ENCODE peak calls at places on chromosomes 3 and 15, in six cellular contexts. N is cardiac muscle cell; A is stimulated activated CD4-positive, alpha-beta T cell treated with anti-CD3 and anti-CD28 coated beads, Interleukin-1b, Interleukin-23, amount 100 ng/mL, for 4 hours; E is hippocampal formation; K is Daoy; F is WERI-Rb-1. M is an unnamed sample.

GRCh38 chr15:101152914-101153313 is 98.9 kb downstream of the CHSY1 start:
- DNase-seq in K (no peak), N (no peak), A (no peak), F (peak; percentile 49), E (no peak), M (peak; percentile 30)

GRCh38 chr3:53708001-53708621 is 138.1 kb downstream of the CHDH start:
- DNase-seq in K (no peak), A (no peak), N (peak; percentile 94), E (no peak), F (no peak), M (peak; percentile 86)

GRCh38 chr15:64919721-64920120 is 8.0 kb downstream of the ANKDD1A start:
- DNase-seq in E (no peak), A (no peak), N (no peak), K (no peak), F (no peak), M (no peak)

GRCh38 chr3:153670577-153670976 is 450.6 kb upstream of the ARHGEF26 start:
- DNase-seq in A (no peak), K (no peak), N (no peak), E (no peak), F (no peak), M (no peak)

GRCh38 chr3:189355481-189356201 is 183.9 kb downstream of the TPRG1 start:
- DNase-seq in E (no peak), K (peak; percentile 67), A (peak; percentile 32), N (no peak), F (no peak), M (no peak)

GRCh38 chr3:191401775-191402357 is 59.1 kb upstream of the PYDC2 start:
- DNase-seq in A (no peak), N (no peak), K (no peak), F (peak; percentile 7), E (no peak), M (no peak)

GRCh38 chr3:94130690-94131089 is 67.8 kb downstream of the NSUN3 start:
- DNase-seq in K (no peak), N (no peak), E (no peak), A (no peak), F (no peak), M (no peak)

GRCh38 chr3:27657404-27657803 is 64.7 kb downstream of the EOMES start:
- DNase-seq in N (no peak), F (no peak), A (no peak), K (peak; percentile 44), E (no peak), M (no peak)

GRCh38 chr3:124386006-124386405 is 344.2 kb upstream of the UMPS start:
- DNase-seq in E (no peak), F (peak; percentile 63), K (no peak), N (no peak), A (no peak), M (no peak)

GRCh38 chr3:101167341-101167740 is 153.0 kb downstream of the IMPG2 start:
- DNase-seq in K (no peak), A (no peak), F (no peak), E (no peak), N (no peak), M (no peak)

GRCh38 chr3:70090322-70090913 is 90.9 kb downstream of the SAMMSON start:
- DNase-seq in K (no peak), E (no peak), A (no peak), F (no peak), N (peak; percentile 46), M (no peak)

GRCh38 chr3:52218026-52218425 is 7.4 kb downstream of the TLR9 start:
- DNase-seq in K (no peak), F (no peak), A (no peak), E (no peak), N (no peak), M (no peak)

GRCh38 chr3:13143381-13144004 is 70.3 kb upstream of the IQSEC1 start:
- DNase-seq in F (no peak), E (no peak), K (no peak), A (no peak), N (no peak), M (no peak)

GRCh38 chr3:154901263-154901662 is 178.9 kb upstream of the MME start:
- DNase-seq in E (no peak), K (no peak), F (no peak), N (no peak), A (no peak), M (no peak)

GRCh38 chr3:50336452-50337174 is 4.0 kb downstream of the RASSF1 start:
- DNase-seq in F (no peak), A (no peak), K (peak; percentile 32), N (no peak), E (no peak), M (no peak)

GRCh38 chr15:48855501-48856440 is 22.2 kb upstream of the EID1 start:
- DNase-seq in E (no peak), F (no peak), A (no peak), K (peak; percentile 48), N (peak; percentile 51), M (no peak)

GRCh38 chr3:132641837-132642538 is 17.6 kb downstream of the ACAD11 start:
- DNase-seq in K (peak; percentile 11), E (no peak), N (peak; percentile 48), F (no peak), A (no peak), M (no peak)

GRCh38 chr3:129673012-129673411 is 66.5 kb upstream of the PLXND1 start:
- DNase-seq in N (no peak), K (no peak), E (no peak), F (no peak), A (no peak), M (no peak)

GRCh38 chr3:160474416-160474838 is 24.8 kb upstream of the TRIM59 start:
- DNase-seq in K (no peak), A (no peak), N (no peak), E (no peak), F (no peak), M (no peak)

GRCh38 chr3:152658977-152659376 is 176.0 kb upstream of the P2RY1 start:
- DNase-seq in F (no peak), A (no peak), K (no peak), E (no peak), N (no peak), M (no peak)

GRCh38 chr15:51323749-51324148 is 14.6 kb downstream of the CYP19A1 start:
- DNase-seq in K (no peak), A (no peak), N (no peak), E (no peak), F (no peak), M (no peak)

GRCh38 chr15:25169318-25169717 is 214.5 kb downstream of the SNRPN start:
- DNase-seq in E (no peak), N (no peak), A (no peak), F (peak; percentile 4), K (no peak), M (no peak)

GRCh38 chr15:68224546-68225250 is 4.8 kb downstream of the CLN6 start:
- DNase-seq in K (no peak), N (no peak), A (no peak), E (no peak), F (no peak), M (peak; percentile 40)

GRCh38 chr15:58587481-58587880 is 155.7 kb downstream of the LIPC start:
- DNase-seq in F (no peak), N (no peak), A (no peak), E (no peak), K (no peak), M (no peak)

GRCh38 chr3:183845608-183846288 is 20.4 kb upstream of the MAP6D1 start:
- DNase-seq in A (no peak), E (no peak), N (no peak), F (no peak), K (peak; percentile 16), M (peak; percentile 76)

M was measured in HL-60.